ENCODE peak calls at places on chromosome 18, in four cellular contexts. K is iris pigment epithelial cell, H is GM04504, V is bronchial epithelial cell. A is an unnamed sample.

GRCh38 chr18:10234281-10234680 is 220.2 kb upstream of the APCDD1 start:
- DNase-seq in K (no peak), V (peak), H (no peak), A (no peak)

GRCh38 chr18:512957-513356 is 12.5 kb upstream of the COLEC12 start:
- DNase-seq in H (no peak), K (no peak), V (no peak), A (no peak)

GRCh38 chr18:23493654-23494053 is 9.7 kb upstream of the RMC1 start:
- DNase-seq in V (no peak), H (no peak), K (no peak), A (no peak)

GRCh38 chr18:75227535-75227934 is 16.9 kb downstream of the TSHZ1 start:
- DNase-seq in V (no peak), H (no peak), K (no peak), A (no peak)

GRCh38 chr18:42765225-42765624 is 350.3 kb downstream of the RIT2 start:
- DNase-seq in V (no peak), K (no peak), H (no peak), A (no peak)

GRCh38 chr18:79680100-79680879 is 687 bp downstream of the CTDP1 start:
- DNase-seq in H (peak), K (peak), V (peak), A (peak)

GRCh38 chr18:61400016-61400630 is 66.9 kb downstream of the CDH20 start:
- DNase-seq in H (no peak), K (peak), V (no peak), A (no peak)

GRCh38 chr18:46265190-46266156 is 161.3 kb downstream of the HAUS1 start:
- DNase-seq in V (no peak), H (no peak), K (no peak), A (no peak)

GRCh38 chr18:48837676-48838075 is 113.1 kb downstream of the SMAD7 start:
- DNase-seq in H (no peak), V (no peak), K (no peak), A (no peak)

GRCh38 chr18:26654173-26655009 is 106.0 kb upstream of the KCTD1 start:
- DNase-seq in K (peak), H (no peak), V (no peak), A (no peak)

GRCh38 chr18:28063181-28063790 is 113.6 kb downstream of the CDH2 start:
- DNase-seq in V (peak), K (peak), H (no peak), A (no peak)

GRCh38 chr18:62844850-62845643 is 129.7 kb downstream of the PHLPP1 start:
- DNase-seq in V (no peak), K (no peak), H (no peak), A (no peak)

GRCh38 chr18:13234528-13234795 is 15.9 kb downstream of the LDLRAD4 start:
- DNase-seq in K (no peak), V (no peak), H (no peak), A (no peak)

GRCh38 chr18:22257022-22257543 is 87.7 kb downstream of the GATA6 start:
- DNase-seq in H (no peak), K (no peak), V (no peak), A (no peak)

GRCh38 chr18:44716697-44717163 is 36.0 kb downstream of the SETBP1 start:
- DNase-seq in H (no peak), V (peak), K (no peak), A (no peak)

GRCh38 chr18:35856178-35856577 is 116.3 kb upstream of the RMP24 start:
- DNase-seq in V (no peak), H (no peak), K (no peak), A (no peak)

GRCh38 chr18:45324489-45325111 is 290.7 kb upstream of the SLC14A2 start:
- DNase-seq in V (peak), K (peak), H (no peak), A (peak)

GRCh38 chr18:3594760-3595241 is 144.8 kb downstream of the TGIF1 start:
- DNase-seq in H (no peak), K (peak), V (peak), A (no peak)

GRCh38 chr18:50281972-50282520 is 723 bp upstream of the MBD1 start:
- DNase-seq in V (no peak), H (no peak), K (no peak), A (no peak)

GRCh38 chr18:27428716-27429475 is 243.8 kb upstream of the CHST9 start:
- DNase-seq in H (no peak), V (no peak), K (no peak), A (no peak)

GRCh38 chr18:73683618-73684238 is 463.9 kb downstream of the FBXO15 start:
- DNase-seq in V (peak), H (peak), K (no peak), A (peak)

GRCh38 chr18:70991577-70991976 is 702.7 kb downstream of the SOCS6 start:
- DNase-seq in K (peak), V (no peak), H (no peak), A (no peak)

GRCh38 chr18:59502222-59502898 is 143.3 kb upstream of the LMAN1 start:
- DNase-seq in V (peak), H (peak), K (peak), A (peak)

GRCh38 chr18:43805646-43806194 is 528.4 kb upstream of the SYT4 start:
- DNase-seq in K (peak), H (no peak), V (no peak), A (no peak)

GRCh38 chr18:48926420-48926857 is 24.3 kb downstream of the SMAD7 start:
- DNase-seq in H (no peak), K (no peak), V (no peak), A (no peak)

A was measured in RWPE1.